ENCODE peak calls at places on chromosomes 4 and X, in ten cellular contexts. One of them, this sample, is unnamed. For H3K4me1 and H3K27me3, the result is how much of the 10 kb centered on the place peaks cover.

GRCh38 chrX:118723376-118723775 is 4.0 kb upstream of the IL13RA1 start:
- DNase-seq in IMR-90: no peak
- DNase-seq in mammary epithelial cell: peak
- DNase-seq in Peyer's patch: no peak
- DNase-seq in body of pancreas: no peak
- DNase-seq in MM.1S: peak
- DNase-seq in CD8-positive, alpha-beta T cell: no peak
- DNase-seq in tibial artery: no peak
- DNase-seq in HCT116: no peak
- DNase-seq in stomach: no peak
- DNase-seq in this sample: no peak

GRCh38 chrX:115642304-115642703 is 81.3 kb downstream of the PLS3 start:
- DNase-seq in IMR-90: no peak
- DNase-seq in mammary epithelial cell: no peak
- DNase-seq in body of pancreas: no peak
- DNase-seq in HCT116: no peak
- DNase-seq in Peyer's patch: no peak
- DNase-seq in MM.1S: no peak
- DNase-seq in tibial artery: no peak
- DNase-seq in CD8-positive, alpha-beta T cell: no peak
- DNase-seq in stomach: no peak
- DNase-seq in this sample: no peak

GRCh38 chrX:150293311-150294013 is 69.7 kb upstream of the MAMLD1 start:
- DNase-seq in MM.1S: no peak
- DNase-seq in IMR-90: no peak
- DNase-seq in stomach: no peak
- DNase-seq in CD8-positive, alpha-beta T cell: no peak
- DNase-seq in tibial artery: no peak
- DNase-seq in body of pancreas: no peak
- DNase-seq in Peyer's patch: no peak
- DNase-seq in HCT116: no peak
- DNase-seq in mammary epithelial cell: no peak
- DNase-seq in this sample: no peak

GRCh38 chrX:44462851-44463250 is 79.8 kb downstream of the FUNDC1 start:
- DNase-seq in MM.1S: no peak
- DNase-seq in stomach: no peak
- DNase-seq in body of pancreas: no peak
- DNase-seq in tibial artery: peak
- DNase-seq in IMR-90: peak
- DNase-seq in Peyer's patch: no peak
- DNase-seq in CD8-positive, alpha-beta T cell: no peak
- DNase-seq in HCT116: no peak
- DNase-seq in mammary epithelial cell: no peak
- DNase-seq in this sample: no peak

GRCh38 chrX:50747471-50747900 is 66.5 kb downstream of the SHROOM4 start:
- DNase-seq in body of pancreas: no peak
- DNase-seq in tibial artery: no peak
- DNase-seq in IMR-90: peak
- DNase-seq in Peyer's patch: no peak
- DNase-seq in CD8-positive, alpha-beta T cell: no peak
- DNase-seq in HCT116: no peak
- DNase-seq in stomach: no peak
- DNase-seq in MM.1S: no peak
- DNase-seq in mammary epithelial cell: peak
- DNase-seq in this sample: no peak

GRCh38 chrX:15601932-15602331 is 1.2 kb upstream of the ACE2 start:
- DNase-seq in MM.1S: no peak
- DNase-seq in mammary epithelial cell: no peak
- DNase-seq in tibial artery: no peak
- DNase-seq in CD8-positive, alpha-beta T cell: no peak
- DNase-seq in body of pancreas: no peak
- DNase-seq in IMR-90: no peak
- DNase-seq in Peyer's patch: no peak
- DNase-seq in HCT116: no peak
- DNase-seq in stomach: no peak
- DNase-seq in this sample: no peak

GRCh38 chrX:41732260-41732659 is 8.3 kb downstream of the GPR82 start:
- DNase-seq in IMR-90: no peak
- DNase-seq in body of pancreas: no peak
- DNase-seq in mammary epithelial cell: no peak
- DNase-seq in tibial artery: no peak
- DNase-seq in Peyer's patch: no peak
- DNase-seq in stomach: no peak
- DNase-seq in MM.1S: no peak
- DNase-seq in CD8-positive, alpha-beta T cell: no peak
- DNase-seq in HCT116: no peak
- DNase-seq in this sample: no peak

GRCh38 chr4:113411496-113411938 is 350.0 kb downstream of the CAMK2D start:
- DNase-seq in tibial artery: peak
- DNase-seq in MM.1S: no peak
- DNase-seq in CD8-positive, alpha-beta T cell: no peak
- DNase-seq in IMR-90: peak
- DNase-seq in body of pancreas: peak
- DNase-seq in Peyer's patch: peak
- DNase-seq in mammary epithelial cell: peak
- DNase-seq in HCT116: no peak
- DNase-seq in stomach: no peak
- DNase-seq in this sample: no peak

DNA sequence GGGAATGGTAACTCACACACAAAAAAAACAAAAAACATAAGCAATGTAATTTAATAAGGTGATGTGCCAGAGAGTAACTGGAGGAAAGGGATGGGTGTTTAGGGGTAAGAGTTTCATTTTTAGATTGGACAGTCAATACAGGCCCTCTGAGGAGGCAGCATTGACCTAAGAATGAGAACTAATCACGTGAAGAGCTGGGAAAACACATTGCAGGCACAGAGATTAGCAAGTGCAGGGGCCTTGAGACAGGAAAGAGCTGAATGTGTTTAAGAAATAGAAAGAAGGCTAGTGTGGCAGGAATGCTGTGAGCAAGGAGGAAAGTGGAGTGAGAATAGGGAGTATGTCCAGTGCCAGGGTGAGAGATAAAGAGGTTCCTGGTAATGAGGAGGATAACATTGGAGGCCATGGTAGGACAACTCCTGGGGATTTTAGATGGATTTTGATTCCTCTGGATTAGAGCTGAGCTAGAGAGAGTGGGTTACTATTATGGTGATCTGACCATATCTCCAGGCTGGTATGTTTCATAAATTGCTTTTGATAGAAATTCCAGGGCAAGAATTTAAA is 17.6 kb downstream of the PDLIM5 start:
- DNase-seq in MM.1S: no peak
- DNase-seq in Peyer's patch: no peak
- DNase-seq in tibial artery: no peak
- DNase-seq in body of pancreas: peak
- DNase-seq in CD8-positive, alpha-beta T cell: no peak
- DNase-seq in IMR-90: no peak
- DNase-seq in mammary epithelial cell: no peak
- DNase-seq in HCT116: no peak
- DNase-seq in stomach: no peak
- DNase-seq in this sample: no peak
- H3K4me1 ChIP-seq in MM.1S: under half
- H3K4me1 ChIP-seq in Peyer's patch: under half
- H3K4me1 ChIP-seq in tibial artery: half or more
- H3K4me1 ChIP-seq in body of pancreas: half or more
- H3K4me1 ChIP-seq in CD8-positive, alpha-beta T cell: under half
- H3K4me1 ChIP-seq in IMR-90: under half
- H3K4me1 ChIP-seq in mammary epithelial cell: under half
- H3K4me1 ChIP-seq in HCT116: under half
- H3K4me1 ChIP-seq in stomach: under half
- H3K4me1 ChIP-seq in this sample: under half

GRCh38 chr4:2418652-2419571 is at the start of gene CFAP99:
- DNase-seq in Peyer's patch: peak
- DNase-seq in tibial artery: peak
- DNase-seq in MM.1S: peak
- DNase-seq in mammary epithelial cell: peak
- DNase-seq in IMR-90: peak
- DNase-seq in HCT116: peak
- DNase-seq in body of pancreas: peak
- DNase-seq in stomach: peak
- DNase-seq in CD8-positive, alpha-beta T cell: peak
- DNase-seq in this sample: peak

GRCh38 chr4:2417196-2417764 is 1.2 kb downstream of the ZFYVE28 start:
- DNase-seq in mammary epithelial cell: no peak
- DNase-seq in IMR-90: no peak
- DNase-seq in HCT116: no peak
- DNase-seq in Peyer's patch: no peak
- DNase-seq in MM.1S: no peak
- DNase-seq in body of pancreas: no peak
- DNase-seq in stomach: no peak
- DNase-seq in tibial artery: no peak
- DNase-seq in CD8-positive, alpha-beta T cell: no peak
- DNase-seq in this sample: no peak

GRCh38 chr4:2416564-2417195 is 1.8 kb downstream of the ZFYVE28 start:
- DNase-seq in IMR-90: no peak
- DNase-seq in tibial artery: no peak
- DNase-seq in body of pancreas: no peak
- DNase-seq in CD8-positive, alpha-beta T cell: no peak
- DNase-seq in MM.1S: no peak
- DNase-seq in mammary epithelial cell: no peak
- DNase-seq in Peyer's patch: peak
- DNase-seq in stomach: peak
- DNase-seq in HCT116: no peak
- DNase-seq in this sample: peak

GRCh38 chr4:2419814-2420213 is 1.1 kb downstream of the CFAP99 start:
- DNase-seq in IMR-90: no peak
- DNase-seq in stomach: no peak
- DNase-seq in body of pancreas: no peak
- DNase-seq in Peyer's patch: no peak
- DNase-seq in CD8-positive, alpha-beta T cell: no peak
- DNase-seq in mammary epithelial cell: no peak
- DNase-seq in tibial artery: no peak
- DNase-seq in MM.1S: no peak
- DNase-seq in HCT116: no peak
- DNase-seq in this sample: no peak

DNA sequence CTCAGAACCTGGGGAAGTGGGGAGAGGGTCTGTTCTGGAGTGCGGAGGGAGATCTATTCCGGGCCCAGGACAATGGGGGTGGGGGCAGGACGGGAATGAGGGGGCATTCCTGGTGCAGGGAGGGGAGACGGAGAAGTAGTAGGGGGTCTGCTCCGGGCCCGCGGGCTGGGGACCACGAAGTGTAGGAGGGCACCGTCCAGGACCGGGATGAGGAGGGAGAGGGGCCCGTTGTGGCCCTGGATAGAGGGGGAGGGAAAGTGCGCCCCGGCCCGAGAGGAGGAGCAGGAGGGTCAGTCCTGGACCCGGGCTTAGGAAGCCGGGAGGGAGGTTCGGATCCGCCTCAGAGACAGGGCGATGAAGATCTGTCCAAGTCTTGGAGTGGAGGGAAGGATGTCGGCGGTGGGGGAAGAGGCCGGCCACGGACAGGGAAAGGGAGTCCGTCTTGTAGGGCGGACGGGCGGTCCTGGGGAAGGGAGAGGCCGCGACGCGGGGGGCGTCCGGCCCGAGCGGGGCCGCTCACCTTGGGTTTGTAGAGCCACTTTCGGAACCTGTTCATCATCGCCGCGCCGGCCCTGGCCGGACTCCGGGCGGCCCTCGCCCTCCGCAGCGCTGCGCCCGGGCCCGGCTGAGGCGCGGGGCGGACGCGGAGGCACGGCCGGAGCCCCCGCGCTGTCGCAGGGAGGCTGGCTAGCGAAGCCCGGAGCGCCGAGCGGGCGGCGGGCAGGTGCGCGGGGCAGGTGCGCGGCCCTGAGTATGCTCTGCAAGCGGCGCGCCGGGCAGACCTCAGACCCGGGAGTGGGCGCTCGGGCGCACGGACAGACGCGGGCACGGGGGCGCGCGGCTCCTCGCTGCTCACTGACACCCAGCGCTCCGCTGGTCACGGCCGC is at the start of gene ZFYVE28:
- DNase-seq in Peyer's patch: peak
- DNase-seq in MM.1S: no peak
- DNase-seq in tibial artery: no peak
- DNase-seq in CD8-positive, alpha-beta T cell: no peak
- DNase-seq in HCT116: no peak
- DNase-seq in stomach: no peak
- DNase-seq in body of pancreas: no peak
- DNase-seq in mammary epithelial cell: peak
- DNase-seq in IMR-90: no peak
- DNase-seq in this sample: no peak
- H3K27ac ChIP-seq in Peyer's patch: peak
- H3K27ac ChIP-seq in MM.1S: peak
- H3K27ac ChIP-seq in tibial artery: no peak
- H3K27ac ChIP-seq in CD8-positive, alpha-beta T cell: peak
- H3K27ac ChIP-seq in HCT116: peak
- H3K27ac ChIP-seq in stomach: peak
- H3K27ac ChIP-seq in body of pancreas: peak
- H3K27ac ChIP-seq in mammary epithelial cell: no peak
- H3K27ac ChIP-seq in IMR-90: no peak
- H3K27ac ChIP-seq in this sample: peak

GRCh38 chr4:127782275-127783025 is at the start of gene HSPA4L:
- DNase-seq in mammary epithelial cell: no peak
- DNase-seq in MM.1S: peak
- DNase-seq in tibial artery: peak
- DNase-seq in stomach: peak
- DNase-seq in HCT116: peak
- DNase-seq in Peyer's patch: peak
- DNase-seq in CD8-positive, alpha-beta T cell: no peak
- DNase-seq in body of pancreas: peak
- DNase-seq in IMR-90: peak
- DNase-seq in this sample: peak
- H3K27me3 ChIP-seq in mammary epithelial cell: under half
- H3K27me3 ChIP-seq in MM.1S: under half
- H3K27me3 ChIP-seq in tibial artery: under half
- H3K27me3 ChIP-seq in stomach: under half
- H3K27me3 ChIP-seq in HCT116: under half
- H3K27me3 ChIP-seq in Peyer's patch: under half
- H3K27me3 ChIP-seq in CD8-positive, alpha-beta T cell: under half
- H3K27me3 ChIP-seq in body of pancreas: under half
- H3K27me3 ChIP-seq in IMR-90: under half
- H3K27me3 ChIP-seq in this sample: under half

DNA sequence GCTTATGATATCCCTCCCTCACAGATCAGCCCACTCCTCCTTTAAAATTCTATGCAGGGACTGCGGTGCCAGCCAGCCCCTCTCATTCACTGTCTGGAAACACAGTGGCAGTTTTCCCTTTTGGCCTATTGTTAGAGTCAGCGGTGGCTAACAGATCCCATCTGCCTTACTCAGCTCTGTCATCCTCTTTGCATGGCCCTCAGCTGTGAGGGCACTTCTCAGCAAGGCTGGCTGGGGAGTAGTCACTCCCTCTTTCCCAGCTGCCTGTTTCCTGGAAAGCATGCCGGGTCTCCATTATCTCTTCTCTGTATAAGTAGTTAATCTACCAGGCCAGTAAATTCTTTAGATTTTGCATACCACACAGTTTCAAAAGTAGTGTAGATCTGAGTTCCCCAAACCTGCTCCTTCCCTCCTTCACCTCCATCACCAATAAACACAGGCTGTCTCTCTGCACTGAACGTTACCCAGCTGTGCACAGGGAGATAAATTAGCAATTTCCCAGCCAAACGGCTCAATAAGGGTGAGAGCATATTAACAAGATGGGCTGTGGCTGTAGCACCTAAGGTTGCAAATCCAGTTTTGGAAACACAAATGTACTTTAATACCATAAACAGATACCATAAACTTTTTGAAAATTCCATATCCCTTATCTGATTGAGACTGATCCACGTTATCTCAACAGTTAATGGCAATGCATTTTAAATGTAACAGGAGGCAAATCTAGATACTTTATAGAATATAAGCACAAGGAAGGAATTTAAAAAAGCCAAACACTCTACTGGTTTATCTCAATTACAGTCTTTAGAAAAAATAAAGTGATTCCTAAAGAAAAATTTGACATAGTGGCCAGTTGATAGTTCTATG is 229.3 kb downstream of the ANKRD50 start:
- DNase-seq in CD8-positive, alpha-beta T cell: no peak
- DNase-seq in HCT116: no peak
- DNase-seq in MM.1S: no peak
- DNase-seq in IMR-90: peak
- DNase-seq in mammary epithelial cell: no peak
- DNase-seq in body of pancreas: no peak
- DNase-seq in Peyer's patch: no peak
- DNase-seq in stomach: no peak
- DNase-seq in tibial artery: no peak
- DNase-seq in this sample: no peak
- H3K4me1 ChIP-seq in CD8-positive, alpha-beta T cell: under half
- H3K4me1 ChIP-seq in HCT116: under half
- H3K4me1 ChIP-seq in MM.1S: under half
- H3K4me1 ChIP-seq in IMR-90: under half
- H3K4me1 ChIP-seq in mammary epithelial cell: under half
- H3K4me1 ChIP-seq in body of pancreas: under half
- H3K4me1 ChIP-seq in Peyer's patch: under half
- H3K4me1 ChIP-seq in stomach: under half
- H3K4me1 ChIP-seq in tibial artery: under half
- H3K4me1 ChIP-seq in this sample: under half